ENCODE peak calls at places on chromosomes 12 and 14, in ten cellular contexts. E, Y, V, D, Z, R, L, N, G and H are unnamed samples.

GRCh38 chr12:53198470-53199110 is 8.5 kb downstream of the ITGB7 start:
- DNase-seq in V (no peak), E (no peak), N (no peak), D (no peak), Z (no peak), L (peak), Y (no peak), G (no peak), R (no peak), H (no peak)

GRCh38 chr12:104695453-104696148 is 238.9 kb downstream of the CHST11 start:
- DNase-seq in R (no peak), V (no peak), G (no peak), Z (no peak), D (peak), L (no peak), Y (no peak), E (peak), N (peak), H (no peak)

GRCh38 chr12:553216-554000 is 93.7 kb downstream of the B4GALNT3 start:
- DNase-seq in Z (no peak), N (no peak), V (no peak), L (peak), R (no peak), Y (no peak), E (no peak), G (no peak), D (no peak), H (no peak)

GRCh38 chr12:59452259-59452658 is 143.6 kb upstream of the SLC16A7 start:
- DNase-seq in E (peak), R (peak), Y (no peak), Z (no peak), L (no peak), D (peak), V (no peak), N (no peak), G (no peak), H (peak)

GRCh38 chr14:55151601-55152000 is 22.5 kb downstream of the LGALS3 start:
- DNase-seq in E (no peak), Y (no peak), G (no peak), R (no peak), D (no peak), L (no peak), N (no peak), Z (no peak), V (no peak), H (no peak)

GRCh38 chr12:42935756-42936155 is 346.2 kb upstream of the PRICKLE1 start:
- DNase-seq in E (peak), Z (no peak), L (no peak), N (no peak), D (no peak), Y (no peak), G (no peak), V (no peak), R (peak), H (peak)

GRCh38 chr14:80965041-80965440 is 9.6 kb downstream of the TSHR start:
- DNase-seq in Y (no peak), Z (no peak), N (no peak), V (no peak), D (no peak), E (no peak), L (no peak), G (no peak), R (no peak), H (no peak)

GRCh38 chr14:53399057-53399456 is 245.9 kb upstream of the DDHD1 start:
- DNase-seq in V (peak), Y (no peak), E (no peak), N (no peak), D (no peak), L (no peak), G (peak), Z (no peak), R (peak), H (no peak)

GRCh38 chr14:85444685-85445084 is 85.3 kb upstream of the FLRT2 start:
- DNase-seq in R (peak), L (no peak), E (no peak), D (no peak), Z (no peak), N (no peak), G (no peak), Y (no peak), V (no peak), H (peak)

GRCh38 chr12:3032161-3032560 is 45.0 kb upstream of the TSPAN9 start:
- DNase-seq in L (no peak), G (no peak), E (no peak), R (no peak), Y (no peak), Z (no peak), V (no peak), N (no peak), D (no peak), H (no peak)

GRCh38 chr12:69688496-69689427 is 10.3 kb downstream of the BEST3 start:
- DNase-seq in D (peak), V (peak), R (peak), Z (peak), Y (peak), L (peak), E (peak), N (peak), G (peak), H (peak)

GRCh38 chr12:27513155-27513824 is 10.7 kb upstream of the PPFIBP1 start:
- DNase-seq in Y (no peak), D (no peak), E (no peak), N (no peak), Z (no peak), R (no peak), G (no peak), V (no peak), L (no peak), H (no peak)

GRCh38 chr12:104951759-104952509 is 6.2 kb downstream of the SLC41A2 start:
- DNase-seq in G (no peak), Z (no peak), L (no peak), R (peak), V (no peak), E (no peak), D (no peak), Y (no peak), N (no peak), H (no peak)

GRCh38 chr12:105018001-105018400 is 31.9 kb downstream of the NOPCHAP1 start:
- DNase-seq in L (no peak), E (no peak), R (no peak), Z (no peak), G (no peak), N (no peak), V (no peak), Y (no peak), D (no peak), H (no peak)

GRCh38 chr12:109304485-109304884 is 4.6 kb downstream of the FOXN4 start:
- DNase-seq in G (no peak), Y (no peak), Z (no peak), V (no peak), E (no peak), D (no peak), R (no peak), N (no peak), L (no peak), H (no peak)

DNA sequence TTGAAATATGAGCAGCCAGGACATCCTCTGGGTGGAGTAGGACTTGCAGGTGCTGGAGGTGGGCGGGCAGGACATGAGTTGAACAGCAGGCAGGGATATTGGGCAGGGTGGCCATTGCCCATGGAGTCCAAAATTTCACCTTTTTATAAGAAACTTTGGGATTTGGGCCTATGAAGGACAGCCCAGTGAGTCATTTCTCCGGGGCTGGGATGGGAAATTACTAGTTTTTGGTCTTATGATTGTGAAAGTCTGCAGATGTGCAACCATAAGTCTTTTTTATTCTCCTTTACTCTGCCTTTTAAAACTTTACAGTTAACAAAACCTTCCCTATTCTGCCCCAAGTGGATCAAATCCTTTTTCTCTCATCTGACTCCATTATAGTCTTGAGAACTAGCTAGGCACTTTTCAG is 88.9 kb downstream of the TMX1 start:
- DNase-seq in D (no peak), R (no peak), Z (no peak), Y (no peak), E (no peak), V (no peak), L (no peak), N (no peak), G (no peak), H (no peak)
- TF ChIP-seq CTCF in D (no peak), R (no peak), Z (no peak), Y (no peak), E (no peak), V (no peak), L (no peak), N (no peak), G (no peak), H (no peak)

DNA sequence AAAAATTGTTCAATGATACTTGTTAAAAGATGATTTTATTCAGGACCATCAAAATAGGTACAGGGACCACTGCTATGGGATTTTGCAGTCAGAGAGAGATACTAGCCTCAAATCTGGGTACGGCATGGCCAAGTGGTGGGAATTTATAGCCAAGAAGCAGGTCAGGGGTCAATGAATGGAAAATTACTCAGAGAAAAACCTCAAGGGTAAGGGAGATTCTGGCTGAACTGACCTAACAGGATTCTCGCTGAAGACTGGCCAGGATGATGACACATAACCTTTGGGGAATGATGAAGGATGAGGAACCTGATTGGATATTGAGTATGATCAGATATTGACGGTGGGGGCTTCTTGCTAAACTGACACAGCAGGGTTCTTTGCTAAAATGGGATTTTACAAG is 32.7 kb downstream of the DEPDC4 start:
- DNase-seq in D (no peak), Y (no peak), R (peak), L (no peak), Z (no peak), V (no peak), G (no peak), N (no peak), E (peak), H (peak)
- H3K4me3 ChIP-seq in D (no peak), Y (no peak), R (peak), L (no peak), Z (no peak), V (no peak), G (no peak), N (no peak), E (no peak), H (no peak)

GRCh38 chr12:107200394-107200793 is 107.0 kb upstream of the CRY1 start:
- DNase-seq in E (peak), Z (no peak), N (no peak), G (peak), R (peak), V (no peak), Y (no peak), L (no peak), D (no peak), H (no peak)
- TF ChIP-seq CTCF in E (no peak), Z (no peak), N (no peak), G (no peak), R (no peak), V (no peak), Y (no peak), L (no peak), D (no peak), H (no peak)

GRCh38 chr12:132600048-132601032 is 10.0 kb downstream of the LRCOL1 start:
- DNase-seq in N (peak), Y (peak), R (peak), Z (peak), E (no peak), V (peak), G (peak), L (peak), D (no peak), H (no peak)
- H3K4me3 ChIP-seq in N (peak), Y (peak), R (peak), Z (peak), E (peak), V (no peak), G (peak), L (peak), D (peak), H (peak)

DNA sequence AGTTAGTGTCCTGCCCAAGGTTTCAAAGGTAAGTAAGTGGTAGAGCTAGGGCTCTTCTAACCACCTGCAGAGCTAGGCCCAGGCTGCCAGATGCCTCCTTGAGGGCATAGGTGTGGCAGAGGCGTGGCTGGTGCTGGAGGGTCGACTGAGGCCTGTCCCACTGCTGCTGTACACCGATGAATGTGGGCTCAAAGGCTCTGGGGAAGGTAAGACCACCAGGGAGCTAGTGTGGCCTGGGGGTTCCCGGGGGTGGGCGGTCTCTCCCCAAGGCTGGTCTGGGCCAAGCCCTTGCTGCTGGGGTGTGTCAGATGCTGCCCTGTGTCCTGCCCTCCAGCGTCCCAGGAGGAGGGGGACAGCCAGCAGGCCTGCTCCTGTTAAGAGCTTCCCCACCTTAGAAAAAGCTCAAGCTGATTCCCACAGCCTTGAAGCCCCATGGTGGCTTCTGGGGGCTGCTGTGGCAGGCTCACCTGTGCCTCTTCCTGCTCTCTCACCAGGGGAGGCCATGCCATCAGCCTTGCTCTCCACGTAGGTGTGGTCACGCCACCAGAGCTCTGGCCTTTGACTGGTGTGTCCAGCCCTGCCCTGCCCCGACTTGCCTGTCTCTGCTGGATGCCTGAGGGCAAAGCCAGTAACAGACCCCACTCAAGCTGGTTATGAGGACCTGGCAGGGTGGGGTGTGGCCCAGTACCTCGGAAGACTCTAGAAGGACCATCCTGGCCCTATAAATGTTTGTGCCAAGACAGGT is 36.8 kb downstream of the SH2B3 start:
- DNase-seq in V (no peak), G (no peak), Y (no peak), E (no peak), N (peak), R (no peak), D (no peak), Z (no peak), L (no peak), H (no peak)
- TF ChIP-seq CTCF in V (no peak), G (no peak), Y (no peak), E (no peak), N (no peak), R (no peak), D (no peak), Z (no peak), L (no peak), H (no peak)

DNA sequence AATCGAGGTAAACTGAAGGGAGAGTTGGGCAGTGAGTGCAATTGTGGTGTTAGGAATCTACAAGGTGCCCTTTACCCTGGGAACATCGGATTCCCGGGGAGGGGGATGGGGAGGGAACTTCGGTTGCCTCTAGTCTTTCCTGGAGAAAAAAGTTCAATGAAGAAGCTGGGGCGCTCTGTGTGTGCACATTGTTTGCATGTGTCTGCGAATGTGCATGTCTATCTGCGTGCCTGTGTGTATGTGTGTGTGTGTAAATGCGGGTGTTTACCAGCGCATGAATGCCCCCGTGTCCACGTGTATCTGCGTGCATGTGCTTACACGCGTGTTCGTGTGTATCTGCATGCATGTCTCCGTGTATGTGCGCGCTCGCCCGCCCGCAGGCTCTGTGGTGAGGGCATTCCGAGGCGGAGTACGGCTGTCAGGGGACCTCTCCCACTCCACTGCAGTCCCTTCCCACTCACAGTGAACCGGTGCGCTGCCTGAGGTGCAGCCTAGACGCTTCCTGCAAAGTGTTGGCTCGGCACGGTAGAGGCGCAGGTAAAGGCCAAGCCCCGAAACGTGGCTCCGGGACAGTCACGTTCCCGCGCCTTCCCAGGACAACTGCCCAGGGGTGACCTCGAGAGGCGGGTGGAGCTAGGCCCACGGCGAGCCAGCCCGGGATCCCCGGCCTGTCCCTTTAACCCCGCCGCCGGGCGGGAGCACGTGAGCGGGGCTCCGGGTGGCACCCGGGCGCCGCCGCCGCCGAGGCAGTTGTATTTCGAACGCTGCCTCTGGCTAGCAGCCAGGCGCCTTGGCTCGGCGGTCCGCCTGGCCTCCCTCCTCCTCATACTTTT is 586 bp upstream of the HMGA2 start:
- DNase-seq in Y (peak), G (peak), V (peak), E (no peak), R (peak), D (no peak), L (no peak), N (peak), Z (no peak), H (peak)
- H3K4me3 ChIP-seq in Y (peak), G (peak), V (peak), E (peak), R (peak), D (peak), L (peak), N (peak), Z (peak), H (peak)

GRCh38 chr14:68798621-68799020 is 5.8 kb upstream of the ZFP36L1 start:
- DNase-seq in V (no peak), E (no peak), D (no peak), Z (no peak), R (no peak), L (no peak), N (no peak), G (no peak), Y (no peak), H (no peak)

GRCh38 chr14:68797180-68797670 is 4.4 kb upstream of the ZFP36L1 start:
- DNase-seq in R (no peak), D (no peak), L (no peak), E (no peak), Y (peak), V (peak), N (no peak), Z (peak), G (no peak), H (no peak)

GRCh38 chr14:68794856-68795601 is 2.2 kb upstream of the ZFP36L1 start:
- DNase-seq in V (peak), D (peak), Y (peak), E (peak), G (no peak), N (peak), R (peak), Z (peak), L (peak), H (peak)

GRCh38 chr14:68795602-68796417 is 2.9 kb upstream of the ZFP36L1 start:
- DNase-seq in R (peak), L (peak), N (peak), E (no peak), D (no peak), Z (peak), V (peak), G (no peak), Y (peak), H (no peak)

GRCh38 chr14:68796418-68797101 is 3.7 kb upstream of the ZFP36L1 start:
- DNase-seq in D (no peak), Z (peak), R (no peak), G (no peak), V (no peak), L (no peak), N (no peak), E (no peak), Y (peak), H (no peak)
- TF ChIP-seq CTCF in D (no peak), Z (no peak), R (no peak), G (no peak), V (no peak), L (no peak), N (no peak), E (no peak), Y (no peak), H (no peak)